ENCODE peak calls at places on chromosomes 7 and 10, in four cellular contexts. X, W, C and B are unnamed samples.

GRCh38 chr10:35223016-35223415 is 96.4 kb downstream of the CREM start:
- DNase-seq in X (no peak), W (no peak), C (no peak), B (no peak)

GRCh38 chr10:6498771-6499170 is 81.3 kb downstream of the PRKCQ start:
- DNase-seq in X (no peak), W (no peak), C (no peak), B (no peak)

GRCh38 chr7:135877799-135878198 is 99.4 kb downstream of the MTPN start:
- DNase-seq in X (no peak), W (peak; percentile 59), C (no peak), B (peak; percentile 76)

GRCh38 chr7:149817301-149817771 is 20.8 kb upstream of the ZNF862 start:
- DNase-seq in X (no peak), W (no peak), C (no peak), B (no peak)

GRCh38 chr10:49446031-49446430 is 50.1 kb upstream of the DRGX start:
- DNase-seq in X (no peak), W (no peak), C (no peak), B (no peak)

GRCh38 chr7:121505021-121505420 is 108.9 kb upstream of the FAM3C start:
- DNase-seq in X (peak; percentile 40), W (no peak), C (no peak), B (peak; percentile 78)

GRCh38 chr10:101611506-101611905 is 23.4 kb downstream of the DPCD start:
- DNase-seq in X (no peak), W (no peak), C (no peak), B (no peak)

GRCh38 chr7:158929306-158929705 is 72.9 kb downstream of the DYNC2I1 start:
- DNase-seq in X (no peak), W (no peak), C (no peak), B (no peak)

GRCh38 chr7:353746-354325 is 63.9 kb downstream of the FOXL3 start:
- DNase-seq in X (no peak), W (no peak), C (peak; percentile 27), B (no peak)

GRCh38 chr7:4445777-4446176 is 236.3 kb upstream of the FOXK1 start:
- DNase-seq in X (no peak), W (no peak), C (no peak), B (no peak)

GRCh38 chr10:52063159-52063558 is 250.9 kb upstream of the DKK1 start:
- DNase-seq in X (no peak), W (no peak), C (no peak), B (no peak)

GRCh38 chr7:157932498-157933218 is 595.9 kb downstream of the DNAJB6 start:
- DNase-seq in X (peak; percentile 10), W (no peak), C (no peak), B (no peak)

GRCh38 chr10:50740351-50740688 is 584 bp downstream of the ASAH2B start:
- DNase-seq in X (peak; percentile 78), W (no peak), C (peak; percentile 17), B (peak; percentile 55)

GRCh38 chr10:5484205-5484604 is 15.2 kb downstream of the CALML5 start:
- DNase-seq in X (no peak), W (no peak), C (no peak), B (no peak)

GRCh38 chr10:69327463-69328345 is 49.4 kb downstream of the HK1 start:
- DNase-seq in X (peak; percentile 85), W (peak; percentile 49), C (peak; percentile 77), B (peak; percentile 55)

GRCh38 chr10:122567056-122567660 is 6.6 kb downstream of the DMBT1 start:
- DNase-seq in X (peak; percentile 41), W (no peak), C (no peak), B (no peak)

GRCh38 chr7:73991522-73992103 is 36.4 kb upstream of the ELN start:
- DNase-seq in X (no peak), W (no peak), C (no peak), B (no peak)

GRCh38 chr7:119964640-119965542 is 308.1 kb upstream of the KCND2 start:
- DNase-seq in X (no peak), W (no peak), C (no peak), B (no peak)

GRCh38 chr7:22559829-22560489 is 60.0 kb upstream of the STEAP1B start:
- DNase-seq in X (peak; percentile 93), W (peak; percentile 45), C (peak; percentile 74), B (peak; percentile 84)

GRCh38 chr10:119496282-119496681 is 46.2 kb downstream of the RGS10 start:
- DNase-seq in X (no peak), W (no peak), C (no peak), B (no peak)

GRCh38 chr10:13659887-13660544 is 73.3 kb downstream of the PRPF18 start:
- DNase-seq in X (peak; percentile 34), W (peak; percentile 13), C (peak; percentile 68), B (peak; percentile 61)

GRCh38 chr10:57627642-57628178 is 640.0 kb downstream of the IPMK start:
- DNase-seq in X (no peak), W (no peak), C (no peak), B (no peak)

GRCh38 chr10:117503170-117503885 is 39.2 kb upstream of the EMX2 start:
- DNase-seq in X (no peak), W (no peak), C (no peak), B (peak; percentile 23)

GRCh38 chr7:2110586-2111396 is 122.0 kb downstream of the MAD1L1 start:
- DNase-seq in X (no peak), W (no peak), C (no peak), B (peak; percentile 49)

GRCh38 chr10:30491204-30491603 is 57.2 kb downstream of the MAP3K8 start:
- DNase-seq in X (no peak), W (no peak), C (no peak), B (no peak)

GRCh38 chr7:20642171-20642570 is 26.7 kb downstream of the ABCB5 start:
- DNase-seq in X (no peak), W (no peak), C (no peak), B (no peak)

GRCh38 chr10:101643546-101643945 is 51.4 kb downstream of the FBXW4 start:
- DNase-seq in X (no peak), W (no peak), C (no peak), B (no peak)